ENCODE peak calls at places on chromosomes 2 and 18, in four cellular contexts. V is HL-60, K is stomach, J is cardiac muscle cell. T is an unnamed sample.

GRCh38 chr2:95306306-95306895 is 9.3 kb downstream of the KCNIP3 start:
- DNase-seq in V (no peak), J (no peak), K (no peak), T (no peak)

GRCh38 chr2:45860136-45861106 is 208.9 kb downstream of the PRKCE start:
- DNase-seq in K (peak; percentile 33), J (peak; percentile 78), V (no peak), T (peak; percentile 50)

GRCh38 chr18:7885763-7886295 is 318.7 kb downstream of the PTPRM start:
- DNase-seq in J (peak; percentile 84), K (no peak), V (no peak), T (no peak)

GRCh38 chr2:190216829-190217228 is 102.8 kb downstream of the HIBCH start:
- DNase-seq in V (peak; percentile 30), K (peak; percentile 40), J (peak; percentile 3), T (no peak)

GRCh38 chr18:70376914-70377258 is 88.0 kb downstream of the SOCS6 start:
- DNase-seq in J (no peak), K (no peak), V (no peak), T (no peak)

GRCh38 chr2:48250943-48251342 is 279.0 kb upstream of the STON1 start:
- DNase-seq in J (peak; percentile 78), K (no peak), V (peak; percentile 85), T (no peak)

GRCh38 chr2:128492966-128493811 is 174.5 kb upstream of the HS6ST1 start:
- DNase-seq in V (no peak), K (peak; percentile 8), J (no peak), T (no peak)

GRCh38 chr2:232292395-232293154 is 86.0 kb upstream of the ALPP start:
- DNase-seq in J (peak; percentile 70), V (peak; percentile 74), K (peak; percentile 72), T (peak; percentile 54)

GRCh38 chr2:96143231-96143847 is 1.9 kb downstream of the DUSP2 start:
- DNase-seq in V (no peak), K (no peak), J (no peak), T (no peak)

GRCh38 chr2:94861308-94862152 is 9.7 kb upstream of the TEKT4 start:
- DNase-seq in V (no peak), K (no peak), J (no peak), T (no peak)

GRCh38 chr2:231554327-231554726 is 24.1 kb upstream of the NMUR1 start:
- DNase-seq in V (no peak), J (no peak), K (no peak), T (no peak)

GRCh38 chr2:96843538-96844268 is at the start of gene ANKRD23:
- DNase-seq in J (no peak), V (no peak), K (no peak), T (no peak)

GRCh38 chr18:76806301-76806700 is 16.1 kb upstream of the ZNF236 start:
- DNase-seq in J (no peak), V (no peak), K (no peak), T (no peak)
- H3K27ac ChIP-seq in J (no peak overlapping the region), V (no peak overlapping the region), K (no peak overlapping the region), T (no peak overlapping the region)

DNA sequence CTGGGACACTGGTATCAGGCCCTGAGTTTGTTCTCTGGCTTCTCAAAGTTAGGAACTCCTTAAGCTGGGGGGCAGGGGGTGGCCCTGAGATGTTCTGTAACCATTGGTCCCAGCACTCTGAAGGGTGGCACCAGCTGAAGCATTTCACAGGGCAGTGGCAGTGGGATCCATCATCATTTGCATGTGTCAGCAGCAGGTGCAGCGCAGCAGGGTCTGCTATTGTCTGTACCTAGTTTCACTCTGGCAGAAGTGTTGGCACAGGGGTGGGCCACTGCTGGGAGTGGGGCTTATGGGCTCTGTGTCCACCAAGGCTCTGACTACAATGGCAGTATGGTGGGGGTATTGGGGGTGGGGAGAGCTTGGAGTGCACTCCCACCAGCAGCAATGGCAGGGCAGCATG is 460.4 kb upstream of the ZNF804A start:
- DNase-seq in K (no peak), J (no peak), V (no peak), T (no peak)
- TF ChIP-seq CTCF in K (no peak), J (no peak), V (no peak), T (no peak)

GRCh38 chr2:100011272-100011711 is 131.1 kb downstream of the AFF3 start:
- DNase-seq in V (no peak), K (no peak), J (peak; percentile 35), T (no peak)

GRCh38 chr2:100015849-100016248 is 126.5 kb downstream of the AFF3 start:
- DNase-seq in K (no peak), J (no peak), V (no peak), T (no peak)

GRCh38 chr2:100016756-100017155 is 125.6 kb downstream of the AFF3 start:
- DNase-seq in J (no peak), V (no peak), K (no peak), T (no peak)

GRCh38 chr2:100012575-100012974 is 129.8 kb downstream of the AFF3 start:
- DNase-seq in J (no peak), K (no peak), V (no peak), T (no peak)

GRCh38 chr2:100013892-100014677 is 128.3 kb downstream of the AFF3 start:
- DNase-seq in J (peak; percentile 84), V (no peak), K (peak; percentile 41), T (no peak)
- H3K27ac ChIP-seq in J (no peak overlapping the region), V (no peak overlapping the region), K (no peak overlapping the region), T (no peak overlapping the region)

DNA sequence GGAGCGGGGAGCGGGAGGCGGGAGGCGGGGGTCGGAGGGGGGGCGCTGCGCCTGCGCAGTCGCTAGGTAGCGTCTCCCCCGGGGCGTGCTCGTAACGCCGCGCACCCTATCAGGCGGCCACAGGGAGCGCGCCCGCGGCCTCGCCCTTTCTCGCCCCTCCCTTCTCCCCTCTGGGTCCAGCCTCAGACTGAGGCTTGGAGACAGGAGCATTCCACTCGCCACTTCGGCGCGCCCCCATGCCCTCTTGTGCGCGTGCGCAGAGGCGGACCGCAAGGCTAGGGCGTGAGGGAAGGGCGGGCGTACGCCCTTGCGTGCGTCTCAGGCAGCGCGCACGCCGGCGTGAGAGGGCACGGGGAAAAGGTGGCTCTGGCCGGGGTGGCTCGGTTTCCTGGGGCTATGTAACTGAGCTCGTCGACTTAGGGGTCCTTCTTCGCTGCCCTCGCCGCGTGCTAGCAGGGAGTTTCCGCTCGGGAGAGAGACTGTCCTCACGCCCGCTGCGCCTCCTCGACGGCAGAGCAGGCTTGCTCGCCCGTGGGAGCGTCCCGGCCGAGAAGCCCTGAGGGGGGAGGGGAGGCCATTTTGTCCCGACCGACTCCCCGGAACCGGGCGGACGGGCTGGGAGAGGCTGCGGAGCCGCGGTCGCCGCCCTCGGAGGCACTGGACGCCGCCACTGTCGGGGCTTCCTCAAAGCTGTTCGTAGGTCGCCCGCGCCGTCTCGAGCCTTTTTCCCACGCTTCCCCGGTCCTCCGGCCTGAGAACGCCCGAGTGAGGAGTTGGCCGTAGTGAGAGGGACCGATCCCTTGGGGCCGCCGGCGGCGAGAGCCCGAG is at the start of gene RAB10:
- DNase-seq in K (peak; percentile 100), J (peak; percentile 100), V (peak; percentile 99), T (peak; percentile 99)
- TF ChIP-seq CTCF in K (no peak), J (no peak), V (no peak), T (no peak)

GRCh38 chr18:13446024-13446423 is 227.5 kb downstream of the LDLRAD4 start:
- DNase-seq in J (no peak), V (no peak), K (no peak), T (no peak)
- H3K27ac ChIP-seq in J (no peak overlapping the region), V (no peak overlapping the region), K (no peak overlapping the region), T (no peak overlapping the region)

GRCh38 chr18:50819027-50819726 is 639 bp downstream of the MRO start:
- DNase-seq in J (peak; percentile 65), V (no peak), K (peak; percentile 63), T (peak; percentile 30)
- TF ChIP-seq CTCF in J (no peak), V (no peak), K (no peak), T (no peak)

GRCh38 chr2:241752253-241752652 is 17.8 kb downstream of the D2HGDH start:
- DNase-seq in V (no peak), J (no peak), K (no peak), T (no peak)

GRCh38 chr2:241752689-241753276 is 18.4 kb downstream of the D2HGDH start:
- DNase-seq in J (no peak), V (no peak), K (no peak), T (no peak)

GRCh38 chr2:241750076-241750840 is 15.8 kb downstream of the D2HGDH start:
- DNase-seq in V (no peak), K (no peak), J (no peak), T (no peak)

GRCh38 chr2:241751776-241752175 is 17.3 kb downstream of the D2HGDH start:
- DNase-seq in V (no peak), J (no peak), K (no peak), T (no peak)

DNA sequence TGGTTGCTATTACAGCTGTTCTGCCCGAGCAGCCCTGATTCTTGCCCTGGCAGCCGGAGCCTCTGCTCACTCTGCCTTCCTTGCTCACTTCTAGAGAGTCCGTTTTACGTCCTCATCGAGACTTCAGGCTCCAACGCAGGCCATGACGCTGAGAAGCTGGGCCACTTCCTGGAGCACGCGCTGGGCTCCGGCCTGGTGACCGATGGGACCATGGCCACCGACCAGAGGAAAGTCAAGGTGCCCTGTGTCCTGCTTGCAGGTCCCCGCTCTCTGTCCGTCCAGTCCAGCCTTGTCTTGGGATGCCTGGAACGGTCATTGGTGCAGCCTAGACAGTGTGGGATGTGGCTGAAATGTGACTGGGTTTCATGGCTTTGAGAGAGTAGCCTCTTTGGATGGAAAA is 16.7 kb downstream of the D2HGDH start:
- DNase-seq in V (no peak), J (no peak), K (no peak), T (no peak)
- H3K27ac ChIP-seq in V (no peak overlapping the region), J (no peak overlapping the region), K (no peak overlapping the region), T (no peak overlapping the region)

GRCh38 chr18:51151568-51152511 is 45.6 kb downstream of the MEX3C start:
- DNase-seq in K (peak; percentile 35), J (no peak), V (peak; percentile 71), T (no peak)
- TF ChIP-seq CTCF in K (no peak), J (no peak), V (no peak), T (no peak)

GRCh38 chr18:76553715-76554603 is 58.9 kb upstream of the ZNF516 start:
- DNase-seq in V (peak; percentile 96), K (no peak), J (peak; percentile 71), T (peak; percentile 63)
- H3K27ac ChIP-seq in V (peak overlapping the region; percentile 95), K (peak overlapping the region; percentile 43), J (no peak overlapping the region), T (no peak overlapping the region)

GRCh38 chr2:222860740-222861410 is at the start of gene ACSL3:
- DNase-seq in J (peak; percentile 96), K (peak; percentile 98), V (peak; percentile 94), T (peak; percentile 96)
- TF ChIP-seq CTCF in J (no peak), K (no peak), V (no peak), T (no peak)